ENCODE peak calls at places on chromosomes 4 and X, in nine cellular contexts. One of them, this sample, is unnamed. For H3K4me1, the result is how much of the 10 kb centered on the place peaks cover.

GRCh38 chrX:135572436-135572835 is 52.0 kb downstream of the INTS6L start:
- DNase-seq in left ventricle myocardium inferior: no peak
- DNase-seq in left lung: no peak
- DNase-seq in fibroblast of lung: no peak
- DNase-seq in mammary epithelial cell: no peak
- DNase-seq in uterus: no peak
- DNase-seq in GM23248: peak
- DNase-seq in hepatocyte: no peak
- DNase-seq in effector memory CD4-positive, alpha-beta T cell: no peak
- DNase-seq in this sample: no peak

GRCh38 chr4:45518832-45519231 is 605.0 kb downstream of the GABRG1 start:
- DNase-seq in effector memory CD4-positive, alpha-beta T cell: no peak
- DNase-seq in GM23248: no peak
- DNase-seq in fibroblast of lung: no peak
- DNase-seq in uterus: no peak
- DNase-seq in left ventricle myocardium inferior: no peak
- DNase-seq in hepatocyte: no peak
- DNase-seq in left lung: no peak
- DNase-seq in mammary epithelial cell: no peak
- DNase-seq in this sample: no peak

GRCh38 chrX:11474576-11474975 is 181.4 kb downstream of the AMELX start:
- DNase-seq in GM23248: peak
- DNase-seq in hepatocyte: no peak
- DNase-seq in fibroblast of lung: no peak
- DNase-seq in effector memory CD4-positive, alpha-beta T cell: no peak
- DNase-seq in left ventricle myocardium inferior: no peak
- DNase-seq in left lung: no peak
- DNase-seq in uterus: no peak
- DNase-seq in mammary epithelial cell: no peak
- DNase-seq in this sample: peak

GRCh38 chr4:166301266-166301665 is 428.2 kb downstream of the TLL1 start:
- DNase-seq in left ventricle myocardium inferior: no peak
- DNase-seq in hepatocyte: no peak
- DNase-seq in mammary epithelial cell: peak
- DNase-seq in left lung: no peak
- DNase-seq in fibroblast of lung: peak
- DNase-seq in GM23248: no peak
- DNase-seq in effector memory CD4-positive, alpha-beta T cell: no peak
- DNase-seq in uterus: no peak
- DNase-seq in this sample: no peak

GRCh38 chrX:22141061-22141460 is 108.9 kb downstream of the PHEX start:
- DNase-seq in effector memory CD4-positive, alpha-beta T cell: no peak
- DNase-seq in left lung: no peak
- DNase-seq in GM23248: peak
- DNase-seq in mammary epithelial cell: peak
- DNase-seq in left ventricle myocardium inferior: no peak
- DNase-seq in uterus: no peak
- DNase-seq in hepatocyte: no peak
- DNase-seq in fibroblast of lung: no peak
- DNase-seq in this sample: no peak

GRCh38 chr4:44256414-44256813 is 192.2 kb downstream of the KCTD8 start:
- DNase-seq in left ventricle myocardium inferior: no peak
- DNase-seq in GM23248: no peak
- DNase-seq in hepatocyte: no peak
- DNase-seq in fibroblast of lung: peak
- DNase-seq in uterus: no peak
- DNase-seq in effector memory CD4-positive, alpha-beta T cell: no peak
- DNase-seq in mammary epithelial cell: no peak
- DNase-seq in left lung: no peak
- DNase-seq in this sample: no peak

GRCh38 chr4:123305746-123306145 is 90.8 kb upstream of the SPRY1 start:
- DNase-seq in effector memory CD4-positive, alpha-beta T cell: no peak
- DNase-seq in left ventricle myocardium inferior: no peak
- DNase-seq in GM23248: no peak
- DNase-seq in hepatocyte: no peak
- DNase-seq in mammary epithelial cell: no peak
- DNase-seq in left lung: no peak
- DNase-seq in uterus: no peak
- DNase-seq in fibroblast of lung: no peak
- DNase-seq in this sample: no peak

GRCh38 chrX:40012800-40013682 is 84.7 kb downstream of the BCOR start:
- DNase-seq in left ventricle myocardium inferior: peak
- DNase-seq in left lung: peak
- DNase-seq in effector memory CD4-positive, alpha-beta T cell: no peak
- DNase-seq in hepatocyte: peak
- DNase-seq in GM23248: peak
- DNase-seq in mammary epithelial cell: peak
- DNase-seq in fibroblast of lung: peak
- DNase-seq in uterus: peak
- DNase-seq in this sample: peak

GRCh38 chrX:15204130-15204751 is 65.6 kb downstream of the ASB9 start:
- DNase-seq in mammary epithelial cell: no peak
- DNase-seq in effector memory CD4-positive, alpha-beta T cell: no peak
- DNase-seq in left lung: no peak
- DNase-seq in uterus: no peak
- DNase-seq in fibroblast of lung: no peak
- DNase-seq in GM23248: no peak
- DNase-seq in left ventricle myocardium inferior: no peak
- DNase-seq in hepatocyte: no peak
- DNase-seq in this sample: no peak

GRCh38 chr4:165517216-165517615 is 138.4 kb downstream of the CPE start:
- DNase-seq in effector memory CD4-positive, alpha-beta T cell: no peak
- DNase-seq in uterus: no peak
- DNase-seq in fibroblast of lung: no peak
- DNase-seq in GM23248: no peak
- DNase-seq in hepatocyte: no peak
- DNase-seq in left ventricle myocardium inferior: no peak
- DNase-seq in left lung: no peak
- DNase-seq in mammary epithelial cell: peak
- DNase-seq in this sample: no peak

GRCh38 chr4:73309211-73309610 is 50.6 kb upstream of the ANKRD17 start:
- DNase-seq in left ventricle myocardium inferior: no peak
- DNase-seq in uterus: no peak
- DNase-seq in hepatocyte: no peak
- DNase-seq in effector memory CD4-positive, alpha-beta T cell: no peak
- DNase-seq in GM23248: peak
- DNase-seq in left lung: no peak
- DNase-seq in mammary epithelial cell: no peak
- DNase-seq in fibroblast of lung: peak
- DNase-seq in this sample: no peak

GRCh38 chr4:140857111-140857510 is 100.9 kb upstream of the TBC1D9 start:
- DNase-seq in left ventricle myocardium inferior: no peak
- DNase-seq in mammary epithelial cell: peak
- DNase-seq in left lung: no peak
- DNase-seq in effector memory CD4-positive, alpha-beta T cell: no peak
- DNase-seq in GM23248: peak
- DNase-seq in fibroblast of lung: peak
- DNase-seq in hepatocyte: no peak
- DNase-seq in uterus: no peak
- DNase-seq in this sample: no peak

GRCh38 chr4:123622572-123622971 is 226.0 kb downstream of the SPRY1 start:
- DNase-seq in left lung: no peak
- DNase-seq in uterus: no peak
- DNase-seq in fibroblast of lung: no peak
- DNase-seq in effector memory CD4-positive, alpha-beta T cell: no peak
- DNase-seq in hepatocyte: no peak
- DNase-seq in mammary epithelial cell: no peak
- DNase-seq in left ventricle myocardium inferior: no peak
- DNase-seq in GM23248: no peak
- DNase-seq in this sample: no peak

DNA sequence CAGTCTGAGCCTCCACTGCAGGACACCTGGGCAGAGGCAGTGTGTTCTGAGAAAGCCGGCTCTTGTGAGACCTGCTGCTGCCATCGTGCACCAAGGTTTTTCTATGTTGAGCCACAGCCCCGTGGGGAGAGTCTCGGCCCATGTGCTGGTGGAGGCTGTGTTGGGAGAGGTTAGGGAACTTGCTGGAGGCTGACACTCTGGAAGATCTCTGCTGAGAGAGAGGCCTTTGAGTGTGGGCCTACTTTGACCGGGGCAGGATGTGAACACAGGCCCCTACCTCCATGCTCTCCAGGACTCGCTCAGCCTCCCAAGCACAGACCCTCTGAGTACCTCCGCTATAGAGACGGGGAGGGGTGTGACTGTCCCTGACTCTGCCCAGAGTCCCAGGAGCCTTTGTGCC is 1.3 kb upstream of the S100P start:
- DNase-seq in mammary epithelial cell: no peak
- DNase-seq in fibroblast of lung: no peak
- DNase-seq in left lung: no peak
- DNase-seq in GM23248: no peak
- DNase-seq in hepatocyte: no peak
- DNase-seq in uterus: no peak
- DNase-seq in left ventricle myocardium inferior: no peak
- DNase-seq in effector memory CD4-positive, alpha-beta T cell: no peak
- DNase-seq in this sample: no peak
- H3K4me1 ChIP-seq in mammary epithelial cell: under half
- H3K4me1 ChIP-seq in fibroblast of lung: under half
- H3K4me1 ChIP-seq in left lung: under half
- H3K4me1 ChIP-seq in GM23248: under half
- H3K4me1 ChIP-seq in hepatocyte: half or more
- H3K4me1 ChIP-seq in uterus: under half
- H3K4me1 ChIP-seq in left ventricle myocardium inferior: half or more
- H3K4me1 ChIP-seq in effector memory CD4-positive, alpha-beta T cell: half or more
- H3K4me1 ChIP-seq in this sample: under half

GRCh38 chr4:81460837-81461233 is 10.9 kb downstream of the RASGEF1B start:
- DNase-seq in fibroblast of lung: no peak
- DNase-seq in left ventricle myocardium inferior: no peak
- DNase-seq in left lung: no peak
- DNase-seq in effector memory CD4-positive, alpha-beta T cell: no peak
- DNase-seq in hepatocyte: no peak
- DNase-seq in uterus: no peak
- DNase-seq in mammary epithelial cell: no peak
- DNase-seq in GM23248: no peak
- DNase-seq in this sample: no peak

GRCh38 chr4:81457345-81457744 is 14.4 kb downstream of the RASGEF1B start:
- DNase-seq in uterus: no peak
- DNase-seq in effector memory CD4-positive, alpha-beta T cell: no peak
- DNase-seq in hepatocyte: no peak
- DNase-seq in fibroblast of lung: no peak
- DNase-seq in mammary epithelial cell: no peak
- DNase-seq in left ventricle myocardium inferior: no peak
- DNase-seq in GM23248: no peak
- DNase-seq in left lung: no peak
- DNase-seq in this sample: no peak

GRCh38 chr4:81460115-81460836 is 11.4 kb downstream of the RASGEF1B start:
- DNase-seq in mammary epithelial cell: no peak
- DNase-seq in effector memory CD4-positive, alpha-beta T cell: no peak
- DNase-seq in GM23248: no peak
- DNase-seq in fibroblast of lung: no peak
- DNase-seq in uterus: no peak
- DNase-seq in left lung: no peak
- DNase-seq in left ventricle myocardium inferior: no peak
- DNase-seq in hepatocyte: no peak
- DNase-seq in this sample: no peak

GRCh38 chr4:81457921-81458520 is 13.7 kb downstream of the RASGEF1B start:
- DNase-seq in effector memory CD4-positive, alpha-beta T cell: no peak
- DNase-seq in GM23248: no peak
- DNase-seq in left lung: no peak
- DNase-seq in mammary epithelial cell: no peak
- DNase-seq in fibroblast of lung: no peak
- DNase-seq in left ventricle myocardium inferior: no peak
- DNase-seq in uterus: no peak
- DNase-seq in hepatocyte: no peak
- DNase-seq in this sample: no peak

GRCh38 chr4:81459233-81459632 is 12.5 kb downstream of the RASGEF1B start:
- DNase-seq in hepatocyte: no peak
- DNase-seq in uterus: no peak
- DNase-seq in fibroblast of lung: no peak
- DNase-seq in mammary epithelial cell: no peak
- DNase-seq in GM23248: no peak
- DNase-seq in left ventricle myocardium inferior: no peak
- DNase-seq in effector memory CD4-positive, alpha-beta T cell: no peak
- DNase-seq in left lung: no peak
- DNase-seq in this sample: no peak
- H3K27ac ChIP-seq in hepatocyte: no peak
- H3K27ac ChIP-seq in uterus: no peak
- H3K27ac ChIP-seq in fibroblast of lung: no peak
- H3K27ac ChIP-seq in mammary epithelial cell: no peak
- H3K27ac ChIP-seq in GM23248: no peak
- H3K27ac ChIP-seq in left ventricle myocardium inferior: no peak
- H3K27ac ChIP-seq in effector memory CD4-positive, alpha-beta T cell: no peak
- H3K27ac ChIP-seq in left lung: no peak
- H3K27ac ChIP-seq in this sample: no peak

DNA sequence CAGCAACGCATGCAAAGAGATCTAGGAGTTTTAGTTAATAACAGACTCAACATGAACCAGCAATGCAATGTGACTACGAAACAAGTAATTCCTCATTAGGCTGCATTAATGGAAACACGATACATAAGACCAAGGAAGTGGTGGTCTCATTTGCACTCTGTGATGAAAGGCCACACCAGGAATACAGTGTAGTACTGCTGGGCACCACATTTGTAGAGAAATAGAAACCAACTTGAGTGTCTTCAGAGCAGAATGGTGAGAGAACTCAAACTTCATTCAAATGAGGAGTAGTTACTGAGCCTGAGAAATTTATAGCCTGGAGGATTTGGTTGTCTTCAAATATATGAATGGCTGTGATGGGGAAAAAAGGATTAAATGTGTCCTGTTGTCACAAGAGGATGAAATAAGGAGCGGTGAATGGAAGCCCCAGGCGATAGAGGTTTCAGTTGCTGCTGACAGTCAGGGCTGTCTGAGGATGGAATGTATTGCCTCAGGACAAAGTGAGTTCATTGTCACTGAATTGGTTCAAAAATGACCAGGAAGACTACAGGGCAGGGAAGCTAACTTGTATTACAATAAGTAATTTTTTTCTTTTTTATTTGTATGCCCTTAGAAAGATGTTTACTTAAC is 50.9 kb downstream of the NFKB1 start:
- DNase-seq in fibroblast of lung: no peak
- DNase-seq in mammary epithelial cell: no peak
- DNase-seq in left lung: no peak
- DNase-seq in left ventricle myocardium inferior: no peak
- DNase-seq in effector memory CD4-positive, alpha-beta T cell: no peak
- DNase-seq in uterus: no peak
- DNase-seq in GM23248: no peak
- DNase-seq in hepatocyte: no peak
- DNase-seq in this sample: no peak
- H3K4me1 ChIP-seq in fibroblast of lung: under half
- H3K4me1 ChIP-seq in mammary epithelial cell: under half
- H3K4me1 ChIP-seq in left lung: under half
- H3K4me1 ChIP-seq in left ventricle myocardium inferior: half or more
- H3K4me1 ChIP-seq in effector memory CD4-positive, alpha-beta T cell: under half
- H3K4me1 ChIP-seq in uterus: under half
- H3K4me1 ChIP-seq in GM23248: under half
- H3K4me1 ChIP-seq in hepatocyte: under half
- H3K4me1 ChIP-seq in this sample: under half

GRCh38 chr4:186366326-186366725 is 100.3 kb downstream of the F11 start:
- DNase-seq in GM23248: no peak
- DNase-seq in effector memory CD4-positive, alpha-beta T cell: no peak
- DNase-seq in uterus: no peak
- DNase-seq in hepatocyte: no peak
- DNase-seq in fibroblast of lung: no peak
- DNase-seq in left lung: no peak
- DNase-seq in mammary epithelial cell: no peak
- DNase-seq in left ventricle myocardium inferior: no peak
- DNase-seq in this sample: no peak
- H3K27ac ChIP-seq in GM23248: no peak
- H3K27ac ChIP-seq in effector memory CD4-positive, alpha-beta T cell: no peak
- H3K27ac ChIP-seq in uterus: no peak
- H3K27ac ChIP-seq in hepatocyte: no peak
- H3K27ac ChIP-seq in fibroblast of lung: no peak
- H3K27ac ChIP-seq in left lung: no peak
- H3K27ac ChIP-seq in mammary epithelial cell: no peak
- H3K27ac ChIP-seq in left ventricle myocardium inferior: no peak
- H3K27ac ChIP-seq in this sample: no peak

GRCh38 chr4:1757836-1758235 is 35.3 kb upstream of the FGFR3 start:
- DNase-seq in hepatocyte: no peak
- DNase-seq in GM23248: no peak
- DNase-seq in fibroblast of lung: no peak
- DNase-seq in mammary epithelial cell: no peak
- DNase-seq in left lung: no peak
- DNase-seq in uterus: no peak
- DNase-seq in left ventricle myocardium inferior: no peak
- DNase-seq in effector memory CD4-positive, alpha-beta T cell: no peak
- DNase-seq in this sample: no peak
- H3K4me1 ChIP-seq in hepatocyte: under half
- H3K4me1 ChIP-seq in GM23248: under half
- H3K4me1 ChIP-seq in fibroblast of lung: under half
- H3K4me1 ChIP-seq in mammary epithelial cell: under half
- H3K4me1 ChIP-seq in left lung: under half
- H3K4me1 ChIP-seq in uterus: under half
- H3K4me1 ChIP-seq in left ventricle myocardium inferior: under half
- H3K4me1 ChIP-seq in effector memory CD4-positive, alpha-beta T cell: under half
- H3K4me1 ChIP-seq in this sample: under half